ENCODE peak calls at places on chromosomes 6 and 20, in four cellular contexts. One of them, this sample, is unnamed.

GRCh38 chr6:125220712-125221111 is 67.1 kb downstream of the TPD52L1 start:
- DNase-seq in K562: no peak
- DNase-seq in GM12878: no peak
- DNase-seq in HepG2: no peak
- DNase-seq in this sample: no peak

GRCh38 chr20:56391596-56392281 is at the start of gene AURKA:
- DNase-seq in K562: no peak
- DNase-seq in GM12878: no peak
- DNase-seq in HepG2: peak
- DNase-seq in this sample: peak

GRCh38 chr6:4776967-4777925 is 1.0 kb downstream of the CDYL start:
- DNase-seq in K562: peak
- DNase-seq in GM12878: no peak
- DNase-seq in HepG2: no peak
- DNase-seq in this sample: peak

GRCh38 chr20:57469418-57470211 is 55.3 kb downstream of the CTCFL start:
- DNase-seq in K562: no peak
- DNase-seq in GM12878: no peak
- DNase-seq in HepG2: no peak
- DNase-seq in this sample: no peak

GRCh38 chr6:167576798-167577528 is 249.7 kb upstream of the AFDN start:
- DNase-seq in K562: no peak
- DNase-seq in GM12878: no peak
- DNase-seq in HepG2: no peak
- DNase-seq in this sample: no peak

GRCh38 chr6:168248148-168248620 is 71.4 kb downstream of the DACT2 start:
- DNase-seq in K562: no peak
- DNase-seq in GM12878: no peak
- DNase-seq in HepG2: peak
- DNase-seq in this sample: no peak

GRCh38 chr20:49872056-49872455 is 43.3 kb downstream of the SPATA2 start:
- DNase-seq in K562: no peak
- DNase-seq in GM12878: no peak
- DNase-seq in HepG2: no peak
- DNase-seq in this sample: no peak

GRCh38 chr20:57605045-57605444 is 15.2 kb downstream of the ZBP1 start:
- DNase-seq in K562: no peak
- DNase-seq in GM12878: no peak
- DNase-seq in HepG2: no peak
- DNase-seq in this sample: no peak

GRCh38 chr6:145783796-145784195 is 30.8 kb downstream of the FBXO30 start:
- DNase-seq in K562: no peak
- DNase-seq in GM12878: no peak
- DNase-seq in HepG2: no peak
- DNase-seq in this sample: no peak

GRCh38 chr6:33172307-33173227 is 19.7 kb downstream of the COL11A2 start:
- DNase-seq in K562: peak
- DNase-seq in GM12878: no peak
- DNase-seq in HepG2: peak
- DNase-seq in this sample: peak

GRCh38 chr20:33644313-33645071 is 17.6 kb upstream of the C20orf144 start:
- DNase-seq in K562: no peak
- DNase-seq in GM12878: no peak
- DNase-seq in HepG2: no peak
- DNase-seq in this sample: no peak

GRCh38 chr6:87825865-87826264 is 123.8 kb upstream of the AKIRIN2 start:
- DNase-seq in K562: no peak
- DNase-seq in GM12878: no peak
- DNase-seq in HepG2: peak
- DNase-seq in this sample: no peak

GRCh38 chr20:62349537-62350097 is 17.5 kb downstream of the LAMA5 start:
- DNase-seq in K562: peak
- DNase-seq in GM12878: no peak
- DNase-seq in HepG2: no peak
- DNase-seq in this sample: no peak

GRCh38 chr6:87291879-87292278 is 30.5 kb upstream of the SMIM8 start:
- DNase-seq in K562: no peak
- DNase-seq in GM12878: no peak
- DNase-seq in HepG2: no peak
- DNase-seq in this sample: no peak

GRCh38 chr6:27892596-27893058 is 19.6 kb downstream of the OR2B2 start:
- DNase-seq in K562: no peak
- DNase-seq in GM12878: no peak
- DNase-seq in HepG2: no peak
- DNase-seq in this sample: no peak

GRCh38 chr6:67131827-67132226 is 1424.8 kb upstream of the EYS start:
- DNase-seq in K562: no peak
- DNase-seq in GM12878: no peak
- DNase-seq in HepG2: no peak
- DNase-seq in this sample: no peak

GRCh38 chr6:106609699-106610098 is 19.6 kb downstream of the RTN4IP1 start:
- DNase-seq in K562: no peak
- DNase-seq in GM12878: no peak
- DNase-seq in HepG2: peak
- DNase-seq in this sample: peak

GRCh38 chr6:122553697-122554096 is 56.5 kb upstream of the PKIB start:
- DNase-seq in K562: no peak
- DNase-seq in GM12878: no peak
- DNase-seq in HepG2: no peak
- DNase-seq in this sample: no peak

GRCh38 chr6:163543311-163543710 is 128.8 kb downstream of the QKI start:
- DNase-seq in K562: no peak
- DNase-seq in GM12878: no peak
- DNase-seq in HepG2: no peak
- DNase-seq in this sample: no peak

GRCh38 chr6:11632231-11632630 is 94.7 kb downstream of the TMEM170B start:
- DNase-seq in K562: no peak
- DNase-seq in GM12878: no peak
- DNase-seq in HepG2: no peak
- DNase-seq in this sample: no peak

GRCh38 chr20:37464611-37465010 is 56.4 kb upstream of the NNAT start:
- DNase-seq in K562: no peak
- DNase-seq in GM12878: no peak
- DNase-seq in HepG2: no peak
- DNase-seq in this sample: no peak

GRCh38 chr20:61922411-61922810 is 143.3 kb downstream of the TAF4 start:
- DNase-seq in K562: no peak
- DNase-seq in GM12878: no peak
- DNase-seq in HepG2: no peak
- DNase-seq in this sample: no peak

GRCh38 chr6:153083869-153084268 is 47.2 kb downstream of the RGS17 start:
- DNase-seq in K562: no peak
- DNase-seq in GM12878: no peak
- DNase-seq in HepG2: no peak
- DNase-seq in this sample: no peak

GRCh38 chr6:40477246-40478126 is 109.7 kb downstream of the LRFN2 start:
- DNase-seq in K562: no peak
- DNase-seq in GM12878: no peak
- DNase-seq in HepG2: no peak
- DNase-seq in this sample: peak

GRCh38 chr6:44980841-44981240 is 347.3 kb upstream of the RUNX2 start:
- DNase-seq in K562: no peak
- DNase-seq in GM12878: no peak
- DNase-seq in HepG2: no peak
- DNase-seq in this sample: no peak

GRCh38 chr6:47413752-47414516 is 63.7 kb upstream of the CD2AP start:
- DNase-seq in K562: peak
- DNase-seq in GM12878: peak
- DNase-seq in HepG2: peak
- DNase-seq in this sample: peak

GRCh38 chr6:10567256-10568041 is 46.3 kb downstream of the GCNT2 start:
- DNase-seq in K562: no peak
- DNase-seq in GM12878: no peak
- DNase-seq in HepG2: peak
- DNase-seq in this sample: no peak

GRCh38 chr20:62809530-62810428 is 5.1 kb downstream of the OGFR start:
- DNase-seq in K562: no peak
- DNase-seq in GM12878: no peak
- DNase-seq in HepG2: no peak
- DNase-seq in this sample: no peak

GRCh38 chr20:12695937-12696336 is 312.8 kb upstream of the SPTLC3 start:
- DNase-seq in K562: no peak
- DNase-seq in GM12878: no peak
- DNase-seq in HepG2: no peak
- DNase-seq in this sample: no peak

GRCh38 chr20:39271205-39271604 is 309.1 kb downstream of the DHX35 start:
- DNase-seq in K562: no peak
- DNase-seq in GM12878: no peak
- DNase-seq in HepG2: no peak
- DNase-seq in this sample: no peak

GRCh38 chr6:127420558-127420957 is 38.6 kb downstream of the KIAA0408 start:
- DNase-seq in K562: peak
- DNase-seq in GM12878: peak
- DNase-seq in HepG2: peak
- DNase-seq in this sample: peak

DNA sequence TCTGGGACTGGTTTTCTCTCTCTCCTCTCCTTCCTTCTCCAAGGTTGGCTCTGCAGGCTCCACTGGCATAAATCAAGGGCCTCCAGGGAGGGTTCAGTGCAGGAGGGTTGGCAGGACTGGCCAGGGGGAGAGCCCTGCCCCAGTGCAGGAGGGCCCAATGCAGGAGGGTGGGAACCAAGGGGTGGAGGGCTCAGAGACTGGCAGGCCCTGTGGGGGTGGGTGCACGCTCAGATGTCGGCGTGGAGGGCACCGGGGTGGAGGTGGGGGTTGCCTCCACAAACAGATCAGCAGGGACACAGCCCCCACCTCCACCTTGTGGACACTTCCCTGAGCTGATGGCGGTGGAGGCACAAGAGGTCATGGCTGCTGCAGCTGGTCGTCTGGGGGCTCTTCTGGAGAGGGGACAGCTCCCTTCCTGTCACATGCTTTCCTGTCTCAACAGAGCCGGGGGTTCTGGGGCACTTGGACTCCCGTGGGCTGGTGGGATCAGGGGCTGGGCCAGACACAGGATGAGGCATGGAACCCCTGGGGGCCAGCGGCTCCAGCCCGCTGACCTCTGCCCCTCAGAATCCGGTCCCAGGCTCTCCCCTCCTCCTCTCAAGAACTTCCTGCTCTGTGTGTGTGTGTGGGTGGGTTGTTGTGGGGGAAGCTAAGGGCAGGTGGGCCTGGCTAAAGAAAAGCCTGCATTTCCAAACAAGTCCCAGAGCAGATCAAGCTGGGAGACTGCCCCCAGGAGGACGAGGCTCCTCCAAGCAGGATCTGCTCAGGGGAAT is 2.7 kb upstream of the ABHD16B start:
- DNase-seq in K562: peak
- DNase-seq in GM12878: no peak
- DNase-seq in HepG2: peak
- DNase-seq in this sample: no peak
- TF ChIP-seq FOXK2 in K562: peak
- TF ChIP-seq FOXK2 in GM12878: no peak
- TF ChIP-seq FOXK2 in HepG2: no peak
- TF ChIP-seq FOXK2 in this sample: no peak

GRCh38 chr20:51275181-51275580 is 252.3 kb upstream of the KCNG1 start:
- DNase-seq in K562: no peak
- DNase-seq in GM12878: no peak
- DNase-seq in HepG2: no peak
- DNase-seq in this sample: no peak

GRCh38 chr20:51277961-51278360 is 255.1 kb upstream of the KCNG1 start:
- DNase-seq in K562: no peak
- DNase-seq in GM12878: no peak
- DNase-seq in HepG2: no peak
- DNase-seq in this sample: no peak

GRCh38 chr20:51275816-51276215 is 252.9 kb upstream of the KCNG1 start:
- DNase-seq in K562: no peak
- DNase-seq in GM12878: no peak
- DNase-seq in HepG2: no peak
- DNase-seq in this sample: no peak

GRCh38 chr20:51280047-51280446 is 257.1 kb upstream of the KCNG1 start:
- DNase-seq in K562: no peak
- DNase-seq in GM12878: no peak
- DNase-seq in HepG2: no peak
- DNase-seq in this sample: no peak

GRCh38 chr20:51276331-51276730 is 253.4 kb upstream of the KCNG1 start:
- DNase-seq in K562: no peak
- DNase-seq in GM12878: no peak
- DNase-seq in HepG2: no peak
- DNase-seq in this sample: no peak
- TF ChIP-seq FOXK2 in K562: no peak
- TF ChIP-seq FOXK2 in GM12878: no peak
- TF ChIP-seq FOXK2 in HepG2: no peak
- TF ChIP-seq FOXK2 in this sample: no peak

GRCh38 chr20:8438748-8439147 is 306.7 kb downstream of the PLCB1 start:
- DNase-seq in K562: no peak
- DNase-seq in GM12878: no peak
- DNase-seq in HepG2: no peak
- DNase-seq in this sample: no peak
- TF ChIP-seq FOXK2 in K562: no peak
- TF ChIP-seq FOXK2 in GM12878: no peak
- TF ChIP-seq FOXK2 in HepG2: no peak
- TF ChIP-seq FOXK2 in this sample: no peak

DNA sequence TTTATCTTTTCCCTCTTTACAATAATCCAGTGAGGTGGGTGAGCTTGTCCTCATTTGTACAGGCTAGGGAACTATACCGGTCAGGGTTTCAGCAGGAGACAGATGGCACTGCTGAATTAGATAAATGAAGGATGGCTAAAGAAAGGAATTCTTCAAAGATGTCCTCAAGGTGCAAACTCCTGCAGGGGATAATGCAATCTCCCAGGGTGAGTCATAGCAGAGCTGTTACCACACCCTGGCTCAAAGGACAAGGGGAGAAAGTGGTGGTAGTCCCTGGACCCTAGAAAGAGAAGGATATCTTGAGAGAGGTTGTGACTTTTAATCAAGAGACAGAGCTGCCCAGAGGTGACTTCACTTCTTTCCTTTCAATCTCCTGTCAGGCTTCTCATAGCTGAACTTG is 66.7 kb downstream of the RFPL4B start:
- DNase-seq in K562: no peak
- DNase-seq in GM12878: no peak
- DNase-seq in HepG2: no peak
- DNase-seq in this sample: no peak
- TF ChIP-seq FOXK2 in K562: no peak
- TF ChIP-seq FOXK2 in GM12878: no peak
- TF ChIP-seq FOXK2 in HepG2: no peak
- TF ChIP-seq FOXK2 in this sample: no peak

DNA sequence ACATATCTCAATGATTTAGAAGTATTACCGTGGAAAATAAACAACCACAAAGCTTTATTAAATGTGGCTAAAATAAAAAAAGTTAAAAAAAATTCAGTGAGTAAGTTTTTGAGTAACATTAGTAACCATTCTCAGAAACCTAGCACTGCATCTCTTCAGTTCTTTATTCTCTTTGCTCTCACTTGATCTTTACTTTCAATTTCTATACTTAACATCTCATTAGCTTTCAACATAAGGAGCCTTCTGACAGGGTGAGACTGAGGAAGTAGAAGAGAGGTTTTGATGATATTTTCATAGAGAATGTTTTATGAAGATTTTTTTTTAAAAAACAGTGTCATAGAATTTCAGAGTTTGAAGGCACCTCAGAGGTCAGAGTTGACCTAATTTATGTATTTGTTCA is 60.7 kb downstream of the FAM83B start:
- DNase-seq in K562: no peak
- DNase-seq in GM12878: no peak
- DNase-seq in HepG2: no peak
- DNase-seq in this sample: no peak
- TF ChIP-seq FOXK2 in K562: no peak
- TF ChIP-seq FOXK2 in GM12878: no peak
- TF ChIP-seq FOXK2 in HepG2: no peak
- TF ChIP-seq FOXK2 in this sample: no peak

This sample was measured in HEK293T.